ENCODE peak calls at places on chromosomes 13 and 19, in four cellular contexts. A is A549, F is HepG2, S is K562. H is an unnamed sample.

GRCh38 chr19:6491802-6492592 is 10.1 kb downstream of the TUBB4A start:
- DNase-seq in A (no peak), F (no peak), S (no peak), H (no peak)

GRCh38 chr19:10603084-10603872 is 16.2 kb upstream of the AP1M2 start:
- DNase-seq in F (no peak), A (no peak), S (peak), H (peak)

GRCh38 chr13:48210178-48210577 is 22.8 kb upstream of the ITM2B start:
- DNase-seq in F (no peak), A (peak), S (no peak), H (no peak)

GRCh38 chr13:114038211-114038613 is 64.3 kb upstream of the C13orf46 start:
- DNase-seq in A (no peak), S (no peak), F (no peak), H (no peak)

GRCh38 chr13:43805071-43805468 is 18.3 kb upstream of the ENOX1 start:
- DNase-seq in A (peak), F (peak), S (no peak), H (no peak)

GRCh38 chr19:34313188-34313587 is 51.8 kb upstream of the GPI start:
- DNase-seq in S (no peak), F (no peak), A (no peak), H (no peak)

GRCh38 chr19:4352701-4353121 is 9.3 kb downstream of the MPND start:
- DNase-seq in S (peak), A (peak), F (peak), H (peak)

GRCh38 chr13:49877629-49878218 is 58.4 kb downstream of the SPRYD7 start:
- DNase-seq in F (no peak), S (no peak), A (no peak), H (no peak)

GRCh38 chr19:9406798-9407352 is 28.5 kb downstream of the ZNF266 start:
- DNase-seq in A (peak), F (no peak), S (peak), H (peak)

GRCh38 chr19:4402171-4403004 is at the start of gene CHAF1A:
- DNase-seq in F (peak), A (peak), S (peak), H (peak)

GRCh38 chr19:18131841-18132596 is 20.9 kb upstream of the PIK3R2 start:
- DNase-seq in F (no peak), S (peak), A (no peak), H (no peak)

GRCh38 chr19:49555600-49556411 is 24.6 kb downstream of the NOSIP start:
- DNase-seq in A (peak), F (no peak), S (peak), H (peak)

GRCh38 chr13:98377635-98378378 is 199.1 kb downstream of the STK24 start:
- DNase-seq in A (no peak), S (no peak), F (no peak), H (no peak)

GRCh38 chr13:33312150-33312908 is 26.8 kb upstream of the STARD13 start:
- DNase-seq in S (no peak), F (peak), A (no peak), H (no peak)

GRCh38 chr13:91127995-91128394 is 219.5 kb upstream of the MIR17HG start:
- DNase-seq in F (no peak), A (no peak), S (no peak), H (no peak)

GRCh38 chr19:54517483-54517882 is 14.9 kb downstream of the LAIR2 start:
- DNase-seq in S (peak), A (peak), F (peak), H (peak)

GRCh38 chr19:6464070-6464873 is at the start of gene CRB3:
- DNase-seq in A (peak), S (no peak), F (peak), H (peak)

GRCh38 chr13:71864094-71864980 is 2.7 kb downstream of the DACH1 start:
- DNase-seq in F (no peak), S (no peak), A (no peak), H (peak)

GRCh38 chr19:2610637-2611482 is 91.6 kb downstream of the GNG7 start:
- DNase-seq in S (peak), A (peak), F (peak), H (peak)

GRCh38 chr13:91375119-91375729 is 23.2 kb upstream of the GPC5 start:
- DNase-seq in S (peak), F (no peak), A (no peak), H (no peak)

GRCh38 chr13:28566891-28567290 is 72.0 kb upstream of the FLT1 start:
- DNase-seq in F (no peak), A (no peak), S (no peak), H (no peak)

GRCh38 chr19:31448221-31448657 is 99.0 kb upstream of the TSHZ3 start:
- DNase-seq in F (no peak), S (no peak), A (no peak), H (no peak)

GRCh38 chr19:44943801-44944249 is 1.8 kb downstream of the APOC4 start:
- DNase-seq in S (peak), A (no peak), F (no peak), H (no peak)

GRCh38 chr13:28719656-28720055 is 886 bp upstream of the SLC46A3 start:
- DNase-seq in F (no peak), S (no peak), A (no peak), H (no peak)

GRCh38 chr19:6354098-6354674 is 7.1 kb upstream of the CLPP start:
- DNase-seq in S (no peak), F (no peak), A (no peak), H (no peak)

GRCh38 chr19:19743176-19743575 is 10.3 kb upstream of the ZNF14 start:
- DNase-seq in S (no peak), A (no peak), F (no peak), H (no peak)

GRCh38 chr19:18424122-18424889 is 5.1 kb downstream of the SSBP4 start:
- DNase-seq in F (no peak), S (no peak), A (no peak), H (no peak)

GRCh38 chr13:75486146-75486545 is 4.2 kb upstream of the TBC1D4 start:
- DNase-seq in A (peak), S (no peak), F (peak), H (no peak)

GRCh38 chr13:44853641-44854040 is 135.6 kb downstream of the NUFIP1 start:
- DNase-seq in A (peak), F (peak), S (no peak), H (no peak)

GRCh38 chr19:18875726-18876125 is 20.2 kb downstream of the CERS1 start:
- DNase-seq in S (no peak), A (no peak), F (no peak), H (no peak)

GRCh38 chr13:37597477-37597876 is 1.1 kb downstream of the POSTN start:
- DNase-seq in A (no peak), S (no peak), F (no peak), H (no peak)

GRCh38 chr13:37598572-37598971 is at the start of gene POSTN:
- DNase-seq in A (no peak), S (no peak), F (no peak), H (no peak)

GRCh38 chr13:37599509-37599908 is 941 bp upstream of the POSTN start:
- DNase-seq in A (no peak), F (no peak), S (no peak), H (no peak)

DNA sequence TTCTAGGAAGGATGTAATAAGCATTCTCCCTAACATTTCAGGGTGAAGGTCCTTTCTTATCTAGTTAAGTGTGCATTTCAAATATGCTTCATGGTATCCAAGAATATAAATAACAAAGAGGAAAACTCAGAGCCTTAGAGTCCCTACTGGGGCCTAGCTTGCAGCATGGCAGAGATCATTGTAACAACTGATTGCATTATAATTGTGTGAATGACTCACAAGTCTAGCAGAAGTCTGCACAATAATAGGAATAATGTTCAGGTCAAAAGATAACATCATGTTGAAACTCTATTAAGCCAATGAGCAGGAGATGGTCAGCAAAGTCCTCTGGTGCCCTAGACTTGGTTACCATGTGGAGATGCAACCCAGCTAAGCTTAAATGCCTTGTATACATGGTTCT is 3.4 kb downstream of the POSTN start:
- DNase-seq in A (no peak), F (no peak), S (no peak), H (no peak)
- TF ChIP-seq PHF8 in A (no peak), F (no peak), S (no peak), H (no peak)

GRCh38 chr13:113033054-113033453 is 64.0 kb downstream of the MCF2L start:
- DNase-seq in A (no peak), F (no peak), S (no peak), H (no peak)

GRCh38 chr13:113034451-113035208 is 65.6 kb downstream of the MCF2L start:
- DNase-seq in A (peak), F (peak), S (peak), H (peak)

GRCh38 chr13:113032291-113032690 is 63.3 kb downstream of the MCF2L start:
- DNase-seq in S (no peak), A (no peak), F (no peak), H (no peak)

GRCh38 chr13:113035209-113035800 is 66.3 kb downstream of the MCF2L start:
- DNase-seq in S (no peak), A (no peak), F (no peak), H (no peak)

GRCh38 chr13:113033498-113033897 is 64.5 kb downstream of the MCF2L start:
- DNase-seq in S (no peak), A (no peak), F (no peak), H (no peak)
- TF ChIP-seq PHF8 in S (no peak), A (no peak), F (no peak), H (no peak)

DNA sequence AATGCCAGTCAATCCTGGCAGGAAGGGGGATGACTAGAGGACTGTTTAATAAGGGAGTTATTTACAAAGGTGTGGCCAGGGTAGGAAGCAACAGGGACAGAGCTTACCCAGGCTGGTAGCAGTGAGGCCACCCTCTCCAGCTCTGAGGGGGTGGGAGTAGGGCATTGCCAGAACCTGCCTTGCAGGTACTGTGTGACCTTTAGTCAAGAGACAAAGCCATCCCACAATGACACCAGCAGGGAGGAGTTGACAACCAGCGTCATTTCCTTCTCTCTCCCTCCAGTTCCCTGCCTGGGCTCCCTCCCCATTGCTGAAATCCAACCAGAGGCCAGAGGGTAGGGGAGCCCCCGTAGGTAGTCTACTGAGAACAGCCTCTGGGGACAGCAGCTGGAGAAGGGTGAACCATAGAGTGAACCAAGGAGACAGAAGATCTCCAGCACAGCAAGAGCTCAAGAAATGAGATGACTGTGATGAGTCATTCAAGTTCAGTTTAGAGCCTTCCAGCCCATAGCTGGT is 33.3 kb upstream of the SPATA13 start:
- DNase-seq in A (no peak), F (no peak), S (no peak), H (no peak)
- TF ChIP-seq PHF8 in A (no peak), F (no peak), S (no peak), H (no peak)

DNA sequence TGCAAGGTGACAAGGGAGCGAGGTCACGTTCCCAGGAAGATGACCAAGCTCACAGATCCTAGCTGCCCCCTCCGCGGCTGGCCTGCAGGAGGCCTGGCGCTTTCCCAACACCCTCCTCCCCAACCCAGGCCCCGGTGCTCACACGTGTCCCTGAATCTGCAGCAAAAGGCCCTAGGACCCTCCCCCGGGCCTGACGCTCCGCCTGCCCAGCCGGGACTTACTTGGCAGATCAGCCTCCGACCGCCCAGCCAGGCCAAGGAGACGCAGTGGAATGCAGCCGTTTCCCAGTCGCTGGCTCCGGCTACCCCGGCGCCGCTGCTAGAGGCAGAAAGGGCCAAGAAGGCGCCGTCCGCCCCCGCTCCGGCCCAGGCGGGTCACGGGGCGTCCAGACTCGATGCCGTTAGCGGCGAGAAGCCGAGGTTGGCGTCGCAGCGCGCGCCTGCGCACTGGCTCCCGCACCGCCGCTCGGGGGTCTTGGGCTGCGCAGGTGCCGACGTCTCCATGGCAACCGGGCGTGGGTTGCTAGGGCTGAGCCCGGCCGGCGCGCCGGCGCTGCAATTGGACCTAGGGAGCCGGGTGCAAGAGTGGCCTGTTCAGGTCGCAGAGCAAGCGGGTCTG is at the start of gene PNMA8A:
- DNase-seq in S (peak), A (peak), F (no peak), H (peak)
- TF ChIP-seq PHF8 in S (peak), A (no peak), F (no peak), H (peak)

DNA sequence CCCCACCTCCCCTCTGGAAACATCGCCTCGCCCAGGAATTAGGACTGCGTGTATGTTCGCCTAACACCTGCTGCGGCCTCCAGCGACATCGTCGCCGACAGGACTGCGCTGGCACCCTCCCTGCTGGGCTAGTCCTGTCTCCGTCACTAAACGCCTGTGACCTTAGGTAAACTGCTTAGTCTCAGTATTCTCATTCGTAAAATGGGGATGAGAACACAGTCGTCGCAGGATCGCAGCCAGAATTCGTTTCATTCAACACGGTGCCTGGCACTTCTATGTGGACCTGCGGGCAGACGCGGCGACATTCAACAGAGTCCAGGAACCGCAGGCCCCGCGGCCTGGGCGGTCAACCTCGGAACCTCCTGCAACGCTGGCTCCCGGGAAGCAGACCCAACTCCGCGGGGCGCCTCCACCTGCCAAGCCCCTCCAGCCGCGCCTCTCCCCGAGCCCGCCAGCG is 485 bp downstream of the CRYL1 start:
- DNase-seq in A (no peak), F (peak), S (no peak), H (peak)
- TF ChIP-seq PHF8 in A (no peak), F (no peak), S (no peak), H (no peak)